ENCODE peak calls at places on chromosomes 16 and 17, in five cellular contexts. Q is HepG2, P is K562, O is SK-N-SH, D is GM12878. K is an unnamed sample.

GRCh38 chr17:34126965-34127364 is 128.1 kb upstream of the CCL2 start:
- DNase-seq in O (no peak), D (no peak), Q (no peak), P (no peak), K (no peak)

GRCh38 chr17:40886090-40886489 is 1.0 kb upstream of the KRT20 start:
- DNase-seq in D (no peak), P (no peak), Q (no peak), O (no peak), K (no peak)

GRCh38 chr17:71900830-71901229 is 220.0 kb upstream of the SOX9 start:
- DNase-seq in P (no peak), D (no peak), Q (no peak), O (no peak), K (peak)

GRCh38 chr17:13792314-13792713 is 190.6 kb upstream of the HS3ST3A1 start:
- DNase-seq in D (no peak), O (no peak), Q (no peak), P (no peak), K (no peak)

GRCh38 chr16:3698941-3699340 is 18.4 kb downstream of the TRAP1 start:
- DNase-seq in O (no peak), P (no peak), Q (no peak), D (no peak), K (no peak)

GRCh38 chr16:87178177-87178863 is 138.9 kb downstream of the C16orf95 start:
- DNase-seq in Q (no peak), O (peak), D (no peak), P (no peak), K (no peak)

GRCh38 chr17:67105213-67105612 is 60.9 kb downstream of the CACNG1 start:
- DNase-seq in O (no peak), Q (no peak), D (no peak), P (no peak), K (no peak)

GRCh38 chr16:83713597-83713996 is 94.2 kb upstream of the HSBP1 start:
- DNase-seq in O (peak), D (no peak), P (peak), Q (no peak), K (no peak)

GRCh38 chr17:42131971-42132370 is 9.4 kb downstream of the HSPB9 start:
- DNase-seq in Q (no peak), P (no peak), O (no peak), D (no peak), K (no peak)

GRCh38 chr17:78724544-78724943 is 57.5 kb downstream of the CYTH1 start:
- DNase-seq in Q (no peak), D (no peak), O (peak), P (no peak), K (no peak)

GRCh38 chr16:6633441-6633840 is 699.2 kb upstream of the RBFOX1 start:
- DNase-seq in Q (no peak), P (no peak), O (no peak), D (no peak), K (no peak)

GRCh38 chr16:53131363-53132071 is 76.7 kb downstream of the CHD9 start:
- DNase-seq in P (peak), D (no peak), O (peak), Q (peak), K (no peak)

GRCh38 chr16:58026139-58026704 is 668 bp downstream of the MMP15 start:
- DNase-seq in P (peak), D (no peak), O (peak), Q (no peak), K (no peak)

GRCh38 chr16:30778549-30779244 is 8.3 kb downstream of the ZNF629 start:
- DNase-seq in O (no peak), Q (no peak), P (peak), D (no peak), K (no peak)

DNA sequence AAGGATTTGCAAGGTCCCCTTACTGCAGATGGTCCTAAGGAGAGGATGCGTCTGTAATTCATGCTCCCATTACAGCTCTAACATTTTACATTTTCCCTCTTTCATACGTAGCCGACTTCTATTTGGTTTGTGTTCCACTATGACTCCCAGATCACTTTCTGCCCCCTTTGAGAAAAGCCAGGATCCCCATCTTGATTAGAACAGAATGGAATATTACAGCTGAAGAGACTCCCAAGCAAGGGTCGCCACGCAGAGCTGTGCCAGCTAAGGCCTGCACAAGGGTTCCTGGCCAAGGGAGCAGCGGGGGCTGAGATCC is 3.4 kb upstream of the CDT1 start:
- DNase-seq in P (no peak), O (no peak), Q (no peak), D (no peak), K (no peak)
- H3K9ac ChIP-seq in P (peak), O (no peak), Q (no peak), D (no peak), K (no peak)

GRCh38 chr17:32564325-32564724 is 77.5 kb downstream of the CDK5R1 start:
- DNase-seq in Q (no peak), P (no peak), O (no peak), D (no peak), K (no peak)
- TF ChIP-seq REST in Q (no peak), P (no peak), O (no peak), D (no peak), K (no peak)

DNA sequence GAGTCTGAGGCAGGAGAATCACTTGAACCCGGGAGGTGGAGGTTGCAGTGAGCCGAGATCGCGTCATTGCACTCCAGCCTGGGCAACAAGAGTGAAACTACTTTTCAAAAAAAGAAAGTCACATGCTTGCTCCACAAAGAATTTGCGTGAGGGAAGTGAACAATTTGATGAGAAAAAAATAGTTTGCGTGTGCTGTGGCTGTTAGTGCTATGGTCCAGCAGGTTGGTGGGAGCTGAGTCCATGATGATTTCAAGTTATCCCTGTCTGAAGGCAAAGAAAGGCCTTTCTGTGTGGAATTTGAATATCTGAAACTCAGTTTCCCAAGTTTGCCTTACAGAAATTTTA is 21.0 kb downstream of the PRCD start:
- DNase-seq in P (no peak), O (no peak), D (no peak), Q (no peak), K (no peak)
- H3K9ac ChIP-seq in P (peak), O (peak), D (peak), Q (peak), K (peak)

DNA sequence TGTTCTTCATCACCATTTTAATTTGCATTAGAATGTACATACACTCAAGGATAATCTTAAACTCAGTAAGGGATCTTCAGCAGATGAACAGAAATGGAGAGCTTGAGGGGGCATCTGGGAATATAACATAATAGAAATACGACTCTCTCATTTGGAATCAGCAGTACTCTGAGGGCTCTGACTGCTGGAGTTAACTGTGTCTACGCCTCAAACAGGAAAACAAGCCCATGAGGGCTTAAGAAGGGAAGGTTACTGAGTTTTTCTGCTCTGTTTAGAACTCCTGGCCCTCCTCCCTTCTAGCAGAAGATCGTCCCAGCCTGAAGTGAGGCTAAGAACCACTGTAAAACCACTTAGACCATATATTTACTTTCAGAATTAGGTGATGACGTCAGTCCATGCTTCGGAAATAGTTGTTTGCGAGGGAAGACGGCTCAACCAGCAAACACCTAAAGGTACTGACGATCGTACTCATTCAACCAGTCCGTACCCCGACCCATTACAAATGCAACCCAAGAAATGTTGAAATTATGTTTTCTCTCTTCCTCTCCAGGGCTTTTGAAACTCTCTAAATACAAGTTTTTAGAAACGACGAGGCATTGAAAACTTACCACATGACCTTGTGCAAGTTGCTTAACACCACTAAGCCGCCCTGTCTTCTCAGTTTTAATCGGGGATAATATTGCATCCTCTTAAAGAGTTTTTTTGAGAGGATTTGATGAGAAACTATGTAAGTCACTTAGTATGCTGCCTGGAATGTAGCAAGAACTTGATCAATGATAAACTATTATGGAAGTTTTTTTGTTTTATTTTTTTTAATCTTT is 148.8 kb upstream of the FAM20A start:
- DNase-seq in Q (peak), O (no peak), D (no peak), P (no peak), K (no peak)
- TF ChIP-seq REST in Q (no peak), O (no peak), D (no peak), P (no peak), K (no peak)

GRCh38 chr17:61579382-61579781 is 11.6 kb downstream of the NACA2 start:
- DNase-seq in O (no peak), P (no peak), Q (no peak), D (no peak), K (no peak)
- H3K9ac ChIP-seq in O (no peak), P (no peak), Q (peak), D (no peak), K (no peak)

GRCh38 chr17:63944736-63945499 is 12.8 kb upstream of the CD79B start:
- DNase-seq in O (no peak), D (no peak), P (no peak), Q (no peak), K (no peak)

GRCh38 chr17:63947711-63948330 is 15.7 kb upstream of the CD79B start:
- DNase-seq in O (no peak), D (no peak), Q (no peak), P (no peak), K (no peak)

GRCh38 chr17:63945851-63946439 is 13.8 kb upstream of the CD79B start:
- DNase-seq in D (no peak), P (no peak), Q (peak), O (no peak), K (no peak)

GRCh38 chr17:63948521-63948920 is 16.4 kb upstream of the CD79B start:
- DNase-seq in P (no peak), O (no peak), Q (no peak), D (no peak), K (no peak)

DNA sequence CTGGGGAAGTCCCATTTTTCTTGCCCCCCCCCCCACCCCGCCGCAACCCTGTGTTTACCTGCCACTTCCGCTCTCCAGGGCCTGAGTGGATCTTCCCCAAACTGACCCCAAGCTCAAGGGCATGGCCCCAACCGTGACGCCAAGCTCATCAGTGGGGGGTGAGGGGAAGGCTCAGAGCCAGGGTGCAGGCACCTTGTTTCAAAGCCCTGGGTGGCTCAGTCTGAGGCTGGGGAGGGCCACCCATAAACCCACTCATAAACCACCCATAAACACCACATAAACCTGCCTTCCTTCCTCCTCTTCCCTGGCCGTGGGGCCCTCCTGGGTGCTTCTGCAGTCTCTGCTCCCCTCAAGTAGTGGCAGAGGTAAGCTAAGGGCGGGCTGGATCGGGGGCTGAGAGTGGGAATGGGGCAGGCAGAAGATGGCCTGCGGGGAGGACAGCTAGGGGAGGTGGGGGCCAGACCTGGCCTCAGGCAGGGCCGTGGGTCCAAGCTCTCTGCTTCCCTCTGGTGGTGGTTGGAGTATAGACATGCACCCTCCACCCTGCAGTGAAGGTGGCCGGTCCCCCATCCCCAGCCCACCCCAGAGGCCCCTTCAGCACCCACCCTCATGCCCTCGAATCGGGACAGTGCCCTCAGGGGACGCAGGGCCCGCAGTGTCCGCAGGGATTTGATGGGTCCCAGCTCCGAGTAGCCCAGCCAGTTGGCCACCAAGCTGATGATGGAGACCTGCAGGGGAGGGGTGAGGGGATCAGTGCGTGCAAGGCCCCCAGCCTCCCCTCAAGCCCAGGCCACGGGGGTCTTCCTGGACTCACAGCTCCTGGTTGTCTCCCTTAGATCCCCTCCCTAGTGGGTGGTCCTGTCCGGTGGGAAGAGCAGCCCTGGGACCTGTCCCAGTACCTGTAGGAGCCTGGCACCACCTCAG is 14.6 kb upstream of the CD79B start:
- DNase-seq in P (peak), D (no peak), O (peak), Q (peak), K (peak)
- TF ChIP-seq REST in P (no peak), D (no peak), O (no peak), Q (no peak), K (no peak)

GRCh38 chr16:21277927-21278706 is at the start of gene CRYM:
- DNase-seq in P (peak), Q (peak), D (no peak), O (peak), K (no peak)
- H3K9ac ChIP-seq in P (no peak), Q (no peak), D (peak), O (no peak), K (peak)

DNA sequence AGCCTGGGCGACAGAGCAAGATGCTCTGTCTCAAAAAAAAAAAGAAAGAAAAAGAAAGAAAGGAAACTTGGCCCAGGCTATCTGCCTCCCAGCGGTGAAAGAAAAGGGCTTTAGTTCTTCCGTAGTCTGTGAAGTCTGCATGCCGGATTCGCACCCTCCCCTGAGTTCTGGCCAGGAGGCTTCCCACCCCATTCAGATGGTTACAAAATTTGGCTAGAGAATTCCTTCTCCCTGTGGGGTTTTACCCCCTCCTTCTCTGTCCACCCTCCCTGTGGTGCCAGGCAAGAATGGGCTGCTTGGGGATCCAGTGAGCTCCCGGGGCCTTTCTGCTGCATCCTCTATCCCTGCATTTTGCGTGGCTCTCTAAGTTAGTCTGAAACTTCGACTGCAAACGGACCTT is 37.8 kb downstream of the PAFAH1B1 start:
- DNase-seq in Q (no peak), D (no peak), O (no peak), P (no peak), K (no peak)
- TF ChIP-seq REST in Q (no peak), D (no peak), O (no peak), P (no peak), K (no peak)

GRCh38 chr16:27190316-27190871 is 12.9 kb upstream of the KDM8 start:
- DNase-seq in D (no peak), P (no peak), O (no peak), Q (no peak), K (no peak)
- H3K9ac ChIP-seq in D (no peak), P (no peak), O (no peak), Q (no peak), K (no peak)

GRCh38 chr17:6675426-6675825 is 23.9 kb downstream of the C17orf100 start:
- DNase-seq in O (no peak), D (no peak), Q (no peak), P (no peak), K (no peak)

GRCh38 chr17:6676802-6677157 is 25.2 kb downstream of the C17orf100 start:
- DNase-seq in O (no peak), P (no peak), Q (no peak), D (no peak), K (no peak)

GRCh38 chr17:6679241-6679640 is 27.7 kb downstream of the C17orf100 start:
- DNase-seq in O (no peak), P (no peak), Q (no peak), D (no peak), K (no peak)

GRCh38 chr17:6677946-6678345 is 26.4 kb downstream of the C17orf100 start:
- DNase-seq in Q (no peak), O (no peak), D (no peak), P (no peak), K (no peak)

GRCh38 chr17:6677158-6677831 is 25.7 kb downstream of the C17orf100 start:
- DNase-seq in O (no peak), Q (peak), D (no peak), P (no peak), K (no peak)
- TF ChIP-seq REST in O (no peak), Q (no peak), D (no peak), P (no peak), K (no peak)

K was measured in HCT116.